ENCODE peak calls at places on chromosomes 16 and 17, in four cellular contexts. E, Q, Y and R are unnamed samples.

GRCh38 chr17:39926588-39927100 is 757 bp downstream of the ORMDL3 start:
- DNase-seq in E (peak; percentile 66), Q (peak; percentile 92), Y (peak; percentile 66), R (peak; percentile 81)

GRCh38 chr17:83009414-83010322 is 69.7 kb upstream of the METRNL start:
- DNase-seq in Q (no peak), Y (no peak), E (no peak), R (no peak)

GRCh38 chr17:74393323-74393942 is 26.1 kb downstream of the GPR142 start:
- DNase-seq in Q (no peak), Y (no peak), E (no peak), R (no peak)

GRCh38 chr17:10265100-10265810 is 66.8 kb upstream of the GAS7 start:
- DNase-seq in E (no peak), Y (no peak), Q (no peak), R (no peak)

GRCh38 chr16:50538411-50539052 is 9.7 kb upstream of the NKD1 start:
- DNase-seq in Q (peak; percentile 21), E (no peak), Y (no peak), R (no peak)

GRCh38 chr17:10130263-10130662 is 68.1 kb downstream of the GAS7 start:
- DNase-seq in E (no peak), Q (no peak), Y (no peak), R (no peak)

GRCh38 chr16:88428156-88428555 is 24.9 kb upstream of the ZFPM1 start:
- DNase-seq in Q (no peak), Y (no peak), E (no peak), R (no peak)

GRCh38 chr17:72123964-72124791 is 3.4 kb downstream of the SOX9 start:
- DNase-seq in Q (no peak), Y (no peak), E (no peak), R (no peak)

GRCh38 chr16:86530251-86531192 is 20.2 kb downstream of the FOXF1 start:
- DNase-seq in Q (no peak), E (no peak), Y (no peak), R (peak; percentile 53)

GRCh38 chr16:80347900-80348299 is 192.9 kb upstream of the DYNLRB2 start:
- DNase-seq in Y (no peak), E (no peak), Q (peak; percentile 71), R (peak; percentile 68)

GRCh38 chr16:53892155-53892554 is 188.2 kb downstream of the FTO start:
- DNase-seq in E (peak; percentile 41), Y (peak; percentile 40), Q (peak; percentile 51), R (no peak)

GRCh38 chr16:74793571-74793970 is 19.0 kb upstream of the FA2H start:
- DNase-seq in E (no peak), Y (no peak), Q (no peak), R (no peak)

GRCh38 chr17:76478097-76478496 is 10.7 kb downstream of the AANAT start:
- DNase-seq in Y (no peak), Q (no peak), E (no peak), R (no peak)

GRCh38 chr17:9707917-9708316 is 62.6 kb downstream of the USP43 start:
- DNase-seq in Y (no peak), E (no peak), Q (no peak), R (no peak)

GRCh38 chr17:71677444-71677843 is 443.4 kb upstream of the SOX9 start:
- DNase-seq in Y (no peak), E (no peak), Q (no peak), R (no peak)

GRCh38 chr17:67942810-67943209 is 53.5 kb downstream of the C17orf58 start:
- DNase-seq in Q (no peak), E (peak; percentile 22), Y (no peak), R (no peak)

GRCh38 chr17:8190506-8190905 is 526 bp upstream of the BORCS6 start:
- DNase-seq in E (no peak), Q (no peak), Y (peak; percentile 19), R (no peak)

GRCh38 chr17:56159764-56160394 is 6.6 kb downstream of the ANKFN1 start:
- DNase-seq in E (no peak), Q (no peak), Y (no peak), R (no peak)

GRCh38 chr16:48013476-48013875 is 142.3 kb downstream of the ABCC12 start:
- DNase-seq in E (no peak), Q (no peak), Y (no peak), R (no peak)

GRCh38 chr16:84605339-84605848 is 12.5 kb downstream of the COTL1 start:
- DNase-seq in Y (no peak), Q (no peak), E (no peak), R (no peak)

GRCh38 chr17:47733047-47733413 is at the start of gene TBX21:
- DNase-seq in Q (no peak), E (peak; percentile 84), Y (peak; percentile 89), R (peak; percentile 84)

GRCh38 chr17:41340934-41341861 is 9.4 kb downstream of the KRT33A start:
- DNase-seq in Y (peak; percentile 67), E (no peak), Q (no peak), R (no peak)

GRCh38 chr17:58032691-58033415 is 25.8 kb upstream of the SRSF1 start:
- DNase-seq in E (no peak), Y (no peak), Q (no peak), R (no peak)

GRCh38 chr16:8630205-8630953 is 8.9 kb downstream of the METTL22 start:
- DNase-seq in Q (no peak), Y (no peak), E (no peak), R (no peak)

GRCh38 chr17:81510524-81510797 is 2.1 kb downstream of the ACTG1 start:
- DNase-seq in E (no peak), Y (no peak), Q (no peak), R (no peak)

GRCh38 chr17:1648582-1649115 is 1.0 kb downstream of the RILP start:
- DNase-seq in Q (peak; percentile 96), Y (peak; percentile 92), E (peak; percentile 95), R (peak; percentile 98)

GRCh38 chr16:81623365-81624102 is 155.6 kb upstream of the PLCG2 start:
- DNase-seq in Y (peak; percentile 72), Q (no peak), E (peak; percentile 69), R (no peak)

GRCh38 chr16:52549011-52549692 is 2.2 kb upstream of the TOX3 start:
- DNase-seq in E (no peak), Y (no peak), Q (no peak), R (no peak)

GRCh38 chr17:76539631-76540271 is at the start of gene PRCD:
- DNase-seq in Q (no peak), Y (no peak), E (no peak), R (no peak)

DNA sequence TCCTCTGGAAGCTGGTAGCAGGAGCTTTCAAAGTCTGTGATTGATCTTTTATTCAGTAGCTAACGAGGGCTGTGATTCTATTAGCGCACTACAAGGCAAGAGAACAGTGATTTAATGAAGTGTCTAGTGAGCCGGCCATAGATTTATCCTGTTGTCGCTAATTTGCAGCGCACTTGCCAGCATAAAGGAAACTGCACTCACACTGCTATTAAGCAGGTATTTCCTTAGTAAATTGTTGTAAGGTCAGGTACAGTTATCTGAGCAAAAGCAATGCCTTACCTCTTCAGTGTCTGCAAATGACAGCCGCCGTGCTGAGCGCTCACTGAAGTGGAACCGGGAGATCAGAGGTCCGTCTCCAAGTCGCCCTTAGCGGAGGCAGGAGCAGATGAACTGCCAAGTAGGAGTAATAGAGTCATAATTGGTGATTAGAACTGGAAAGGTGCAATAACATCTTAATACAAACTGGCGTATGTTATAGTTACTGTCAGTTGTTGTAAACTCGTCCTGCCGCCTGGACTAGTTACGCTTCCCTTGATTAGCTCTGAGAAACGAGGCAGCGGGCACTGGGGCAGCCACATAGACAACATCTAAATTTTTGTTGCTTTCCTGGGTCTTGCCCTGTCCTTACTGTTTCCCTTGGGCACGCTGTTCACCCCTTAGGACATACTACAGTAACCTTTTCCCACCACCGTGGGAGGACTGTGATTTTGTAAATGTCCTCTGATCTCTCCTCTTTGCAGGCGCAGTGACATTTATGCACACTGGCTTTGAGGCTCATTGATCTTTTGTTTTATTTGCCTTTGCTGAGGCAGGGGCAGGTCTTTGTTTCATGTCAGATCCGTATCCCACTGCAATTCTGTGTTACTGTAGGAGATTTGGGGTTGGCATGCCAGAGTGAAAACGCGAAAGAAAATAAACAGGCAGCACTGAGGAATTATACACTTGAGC is 363.1 kb downstream of the WWOX start:
- DNase-seq in E (no peak), Q (no peak), Y (no peak), R (no peak)
- H3K4me1 ChIP-seq in E (no peaks in the 10 kb centered on the region), Q (no peaks in the 10 kb centered on the region), Y (no peaks in the 10 kb centered on the region), R (no peaks in the 10 kb centered on the region)

GRCh38 chr17:17381438-17382059 is 78.4 kb downstream of the NT5M start:
- DNase-seq in Y (no peak), Q (no peak), E (no peak), R (no peak)
- H3K4me3 ChIP-seq in Y (no peak overlapping the region), Q (no peak overlapping the region), E (no peak overlapping the region), R (no peak overlapping the region)

GRCh38 chr16:72858611-72859493 is 189.1 kb downstream of the ZFHX3 start:
- DNase-seq in Y (no peak), E (no peak), Q (no peak), R (peak; percentile 25)
- TF ChIP-seq CTCF in Y (no peak), E (no peak), Q (no peak), R (no peak)

GRCh38 chr17:37512442-37513070 is 22.9 kb downstream of the DUSP14 start:
- DNase-seq in Q (peak; percentile 82), Y (no peak), E (no peak), R (no peak)

GRCh38 chr17:37510056-37510455 is 20.4 kb downstream of the DUSP14 start:
- DNase-seq in Y (no peak), Q (no peak), E (no peak), R (no peak)

GRCh38 chr17:37518816-37519215 is 29.1 kb downstream of the DUSP14 start:
- DNase-seq in Q (peak; percentile 69), E (no peak), Y (no peak), R (no peak)

GRCh38 chr17:37516131-37516561 is 26.5 kb downstream of the DUSP14 start:
- DNase-seq in E (no peak), Y (no peak), Q (no peak), R (no peak)

DNA sequence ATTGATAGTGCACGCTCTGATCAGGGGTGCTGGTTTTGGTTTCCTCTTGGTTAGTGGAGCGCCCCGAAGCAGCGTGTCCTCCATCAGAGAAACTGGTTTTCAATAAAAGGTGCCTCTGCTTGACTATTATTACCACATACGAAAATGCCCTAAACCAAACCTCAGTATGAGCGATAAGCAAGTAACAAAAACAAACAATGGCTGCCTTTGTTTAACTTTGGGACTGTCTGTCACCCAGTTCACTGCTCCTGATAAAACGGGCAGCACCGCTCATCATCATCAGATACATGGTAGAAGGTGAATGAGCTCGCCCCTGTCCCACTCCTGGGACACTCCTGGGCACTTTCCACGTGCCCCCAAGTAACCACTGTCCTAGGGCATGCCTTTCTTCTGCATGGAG is 24.0 kb downstream of the DUSP14 start:
- DNase-seq in E (no peak), Q (no peak), Y (no peak), R (no peak)
- H3K4me1 ChIP-seq in E (peaks cover 6% of the 10 kb centered on the region), Q (no peaks in the 10 kb centered on the region), Y (peaks cover 3% of the 10 kb centered on the region), R (no peaks in the 10 kb centered on the region)

GRCh38 chr16:620700-621525 is 9.9 kb upstream of the WFIKKN1 start:
- DNase-seq in Y (no peak), E (no peak), Q (no peak), R (no peak)

GRCh38 chr16:615122-615521 is 15.7 kb upstream of the WFIKKN1 start:
- DNase-seq in Q (no peak), Y (no peak), E (no peak), R (no peak)

GRCh38 chr16:619476-620100 is 11.2 kb upstream of the WFIKKN1 start:
- DNase-seq in E (no peak), Y (no peak), Q (no peak), R (peak; percentile 84)

GRCh38 chr16:616771-617586 is 13.8 kb upstream of the WFIKKN1 start:
- DNase-seq in Y (no peak), Q (no peak), E (no peak), R (peak; percentile 90)

GRCh38 chr16:617855-618254 is 12.9 kb upstream of the WFIKKN1 start:
- DNase-seq in E (no peak), Y (no peak), Q (no peak), R (peak; percentile 87)
- H3K4me3 ChIP-seq in E (no peak overlapping the region), Y (no peak overlapping the region), Q (no peak overlapping the region), R (peak overlapping the region; percentile 36)

GRCh38 chr17:32519769-32520701 is 33.2 kb downstream of the CDK5R1 start:
- DNase-seq in E (no peak), Y (peak; percentile 59), Q (no peak), R (no peak)
- TF ChIP-seq CTCF in E (no peak), Y (no peak), Q (no peak), R (no peak)